ENCODE peak calls at places on chromosome 22, in nine cellular contexts. E is CD14-positive monocyte, M is colonic mucosa, G is fibroblast of the aortic adventitia, W is neural crest cell, C is A549, X is type B pancreatic cell, V is progenitor cell of endocrine pancreas, L is lung. U is an unnamed sample.

GRCh38 chr22:39593061-39593930 is 22.7 kb downstream of the CACNA1I start:
- DNase-seq in L (no peak), C (no peak), M (no peak), E (no peak), X (no peak), W (no peak), V (no peak), G (no peak), U (peak; percentile 29)

GRCh38 chr22:26642465-26643367 is 14.7 kb upstream of the MIAT start:
- DNase-seq in L (no peak), W (no peak), C (no peak), G (no peak), V (no peak), E (no peak), M (no peak), X (no peak), U (no peak)

GRCh38 chr22:30801695-30802094 is 107.0 kb downstream of the OSBP2 start:
- DNase-seq in W (no peak), C (no peak), X (no peak), G (no peak), V (no peak), E (no peak), M (no peak), L (no peak), U (no peak)

GRCh38 chr22:21726650-21727049 is 8.9 kb downstream of the YPEL1 start:
- DNase-seq in W (peak; percentile 31), C (peak; percentile 20), V (peak; percentile 21), L (no peak), G (no peak), E (no peak), X (no peak), M (no peak), U (peak; percentile 8)

GRCh38 chr22:46072030-46072881 is 78.1 kb upstream of the PPARA start:
- DNase-seq in G (peak; percentile 57), C (no peak), X (no peak), M (peak; percentile 73), L (peak; percentile 74), E (peak; percentile 63), V (no peak), W (no peak), U (peak; percentile 72)

GRCh38 chr22:29510542-29510941 is 30.5 kb downstream of the NEFH start:
- DNase-seq in M (no peak), C (no peak), L (no peak), E (no peak), V (no peak), G (no peak), X (no peak), W (no peak), U (no peak)

GRCh38 chr22:26461188-26461810 is 22.3 kb downstream of the HPS4 start:
- DNase-seq in L (peak; percentile 40), E (no peak), G (peak; percentile 59), C (peak; percentile 46), X (no peak), W (peak; percentile 80), M (peak; percentile 63), V (peak; percentile 62), U (peak; percentile 36)

GRCh38 chr22:29255064-29255621 is 12.6 kb downstream of the RHBDD3 start:
- DNase-seq in G (no peak), M (no peak), W (no peak), V (no peak), X (no peak), E (no peak), C (no peak), L (no peak), U (no peak)

GRCh38 chr22:45905326-45905923 is 71.5 kb downstream of the WNT7B start:
- DNase-seq in M (no peak), E (no peak), G (no peak), W (no peak), X (no peak), L (no peak), C (no peak), V (no peak), U (no peak)

GRCh38 chr22:39155421-39155820 is 2.9 kb upstream of the CBX7 start:
- DNase-seq in C (no peak), M (no peak), X (no peak), E (no peak), L (no peak), G (no peak), V (no peak), W (no peak), U (no peak)

GRCh38 chr22:45428391-45429385 is 15.2 kb downstream of the RIBC2 start:
- DNase-seq in V (no peak), E (no peak), X (no peak), W (no peak), G (no peak), L (no peak), C (no peak), M (no peak), U (no peak)

GRCh38 chr22:27987557-27987956 is 68.5 kb upstream of the PITPNB start:
- DNase-seq in E (no peak), W (no peak), V (no peak), X (no peak), C (no peak), G (peak; percentile 19), L (no peak), M (no peak), U (peak; percentile 68)

GRCh38 chr22:33873186-33873585 is 47.1 kb downstream of the LARGE1 start:
- DNase-seq in W (no peak), M (no peak), L (no peak), X (no peak), G (peak; percentile 46), V (no peak), C (no peak), E (no peak), U (no peak)

GRCh38 chr22:48492371-48493320 is 1335.0 kb downstream of the BRD1 start:
- DNase-seq in X (peak; percentile 67), G (peak; percentile 69), M (peak; percentile 49), V (peak; percentile 37), C (peak; percentile 78), L (peak; percentile 55), E (no peak), W (peak; percentile 49), U (peak; percentile 65)

GRCh38 chr22:21684492-21685163 is 18.8 kb downstream of the PPIL2 start:
- DNase-seq in L (no peak), V (no peak), W (no peak), E (no peak), C (no peak), G (no peak), X (no peak), M (no peak), U (no peak)

GRCh38 chr22:18060646-18061620 is 16.9 kb upstream of the PEX26 start:
- DNase-seq in E (no peak), M (peak; percentile 50), C (peak; percentile 74), G (no peak), V (no peak), L (no peak), X (no peak), W (no peak), U (peak; percentile 29)

GRCh38 chr22:45583504-45583903 is 80.8 kb downstream of the FBLN1 start:
- DNase-seq in V (no peak), M (no peak), E (no peak), X (no peak), G (no peak), L (no peak), W (no peak), C (no peak), U (no peak)

GRCh38 chr22:50027639-50028537 is 15.3 kb upstream of the IL17REL start:
- DNase-seq in M (no peak), G (no peak), E (no peak), W (no peak), L (no peak), V (no peak), C (peak; percentile 37), X (peak; percentile 68), U (no peak)

GRCh38 chr22:22935546-22936157 is 48.0 kb downstream of the IGLL5 start:
- DNase-seq in X (no peak), M (no peak), C (no peak), L (no peak), G (no peak), W (no peak), E (peak; percentile 79), V (no peak), U (no peak)
- TF ChIP-seq CTCF in X (no peak), M (no peak), C (no peak), L (no peak), G (no peak), W (no peak), E (peak; percentile 17), V (no peak), U (no peak)

GRCh38 chr22:36323182-36323854 is 64.4 kb downstream of the MYH9 start:
- DNase-seq in W (no peak), E (no peak), L (peak; percentile 84), M (no peak), G (peak; percentile 91), C (no peak), V (no peak), X (no peak), U (peak; percentile 69)
- TF ChIP-seq CTCF in W (no peak), E (no peak), L (no peak), M (no peak), G (no peak), C (no peak), V (no peak), X (no peak), U (no peak)

DNA sequence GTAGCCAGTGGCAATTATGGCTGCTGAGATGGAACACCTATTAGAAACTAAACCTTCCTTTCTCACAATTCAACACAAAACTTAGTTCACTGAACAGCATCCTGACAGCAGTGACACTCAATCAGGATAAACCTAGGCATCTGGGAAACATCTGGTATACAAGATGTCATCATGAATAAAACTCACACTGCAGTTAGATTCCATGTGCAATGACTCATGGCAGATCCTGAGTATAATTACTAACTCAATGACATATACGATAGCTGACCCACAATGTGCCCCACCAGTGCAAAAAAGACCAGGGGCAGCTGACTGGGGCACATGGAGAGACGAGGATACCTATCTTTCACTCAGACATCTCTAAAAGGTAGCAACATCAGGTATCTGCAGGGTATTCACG is 17.7 kb downstream of the RBFOX2 start:
- DNase-seq in M (no peak), X (no peak), G (peak; percentile 81), V (no peak), C (no peak), E (no peak), L (no peak), W (no peak), U (peak; percentile 89)
- TF ChIP-seq CTCF in M (no peak), X (no peak), G (no peak), V (no peak), C (no peak), E (no peak), L (no peak), W (no peak), U (no peak)

GRCh38 chr22:47209547-47210023 is 447.1 kb downstream of the TBC1D22A start:
- DNase-seq in E (no peak), L (peak; percentile 21), C (no peak), W (no peak), X (no peak), G (no peak), V (no peak), M (peak; percentile 17), U (no peak)

GRCh38 chr22:47210112-47210657 is 447.7 kb downstream of the TBC1D22A start:
- DNase-seq in L (peak; percentile 21), E (no peak), V (no peak), C (no peak), G (no peak), M (peak; percentile 11), W (no peak), X (peak; percentile 43), U (no peak)

GRCh38 chr22:47210686-47211085 is 448.2 kb downstream of the TBC1D22A start:
- DNase-seq in X (no peak), G (no peak), M (peak; percentile 7), C (no peak), L (peak; percentile 16), E (no peak), V (no peak), W (no peak), U (no peak)

GRCh38 chr22:47215851-47216250 is 453.4 kb downstream of the TBC1D22A start:
- DNase-seq in W (no peak), X (no peak), E (no peak), L (no peak), M (peak; percentile 3), C (no peak), G (no peak), V (peak; percentile 2), U (no peak)

GRCh38 chr22:47213571-47214230 is 451.3 kb downstream of the TBC1D22A start:
- DNase-seq in W (no peak), X (no peak), L (peak; percentile 30), E (no peak), C (peak; percentile 28), G (peak; percentile 6), M (peak; percentile 38), V (peak; percentile 6), U (peak; percentile 1)
- TF ChIP-seq CTCF in W (peak; percentile 51), X (peak; percentile 66), L (peak; percentile 23), E (peak; percentile 83), C (peak; percentile 31), G (peak; percentile 62), M (peak; percentile 63), V (no peak), U (peak; percentile 67)